ENCODE peak calls at places on chromosome 9, in eight cellular contexts. A is heart right ventricle; S is CD8-positive, alpha-beta memory T cell; W is cardiac muscle cell; Z is HCT116; X is GM23338; I is astrocyte; L is Karpas-422. D is an unnamed sample.

GRCh38 chr9:87875839-87876545 is 6.7 kb upstream of the SPATA31E1 start:
- DNase-seq in Z (no peak), S (no peak), I (no peak), W (no peak), X (no peak), L (no peak), A (no peak), D (no peak)

GRCh38 chr9:92934321-92934720 is 13.0 kb upstream of the FGD3 start:
- DNase-seq in X (no peak), I (no peak), S (no peak), L (peak; percentile 53), Z (peak; percentile 10), W (no peak), A (no peak), D (no peak)

GRCh38 chr9:83642784-83643183 is 19.8 kb downstream of the IDNK start:
- DNase-seq in A (no peak), S (no peak), W (no peak), X (peak; percentile 17), L (no peak), Z (no peak), I (no peak), D (no peak)

GRCh38 chr9:129582865-129583264 is 38.0 kb downstream of the C9orf50 start:
- DNase-seq in L (no peak), X (no peak), A (no peak), I (no peak), Z (no peak), S (no peak), W (no peak), D (no peak)

GRCh38 chr9:8564960-8565359 is 765.4 kb upstream of the DMAC1 start:
- DNase-seq in W (no peak), X (no peak), I (no peak), Z (no peak), A (no peak), L (no peak), S (no peak), D (no peak)

GRCh38 chr9:95434116-95435073 is 82.4 kb downstream of the PTCH1 start:
- DNase-seq in Z (peak; percentile 45), A (no peak), L (no peak), X (peak; percentile 53), S (no peak), I (no peak), W (no peak), D (no peak)

GRCh38 chr9:18320046-18320445 is 153.9 kb upstream of the ADAMTSL1 start:
- DNase-seq in X (peak; percentile 8), S (no peak), I (no peak), L (no peak), A (no peak), W (no peak), Z (no peak), D (no peak)

GRCh38 chr9:104993291-104993963 is 65.5 kb upstream of the ABCA1 start:
- DNase-seq in S (peak; percentile 46), W (peak; percentile 91), Z (no peak), I (peak; percentile 90), L (no peak), X (peak; percentile 95), A (peak; percentile 72), D (peak; percentile 15)

GRCh38 chr9:138053321-138053868 is 175.8 kb downstream of the CACNA1B start:
- DNase-seq in W (no peak), L (peak; percentile 78), Z (peak; percentile 22), A (no peak), S (no peak), X (peak; percentile 66), I (no peak), D (peak; percentile 10)

GRCh38 chr9:5375091-5375490 is 35.4 kb upstream of the RLN1 start:
- DNase-seq in S (no peak), X (peak; percentile 4), L (no peak), Z (no peak), A (no peak), W (no peak), I (no peak), D (no peak)

GRCh38 chr9:13598738-13599137 is 319.2 kb upstream of the MPDZ start:
- DNase-seq in S (no peak), Z (no peak), I (peak; percentile 47), L (no peak), W (no peak), A (no peak), X (no peak), D (no peak)

GRCh38 chr9:20315672-20316071 is 306.6 kb downstream of the MLLT3 start:
- DNase-seq in X (no peak), A (no peak), L (no peak), W (no peak), I (peak; percentile 86), Z (no peak), S (peak; percentile 6), D (peak; percentile 71)

GRCh38 chr9:131641618-131642495 is 96.5 kb downstream of the PRRT1B start:
- DNase-seq in I (no peak), L (no peak), W (no peak), X (no peak), S (no peak), Z (no peak), A (no peak), D (no peak)

GRCh38 chr9:126380447-126380846 is 53.8 kb downstream of the MVB12B start:
- DNase-seq in A (no peak), I (no peak), Z (no peak), S (no peak), W (no peak), L (no peak), X (peak; percentile 41), D (no peak)

GRCh38 chr9:87184956-87185642 is 237.8 kb upstream of the GAS1 start:
- DNase-seq in L (no peak), I (peak; percentile 83), W (no peak), A (no peak), Z (no peak), X (no peak), S (no peak), D (peak; percentile 23)

GRCh38 chr9:15935661-15936315 is 382.9 kb downstream of the CCDC171 start:
- DNase-seq in X (no peak), W (no peak), Z (no peak), A (no peak), S (no peak), I (peak; percentile 4), L (no peak), D (no peak)

GRCh38 chr9:95030344-95030743 is 287.2 kb downstream of the FANCC start:
- DNase-seq in L (peak; percentile 77), A (no peak), Z (no peak), I (no peak), S (no peak), W (no peak), X (no peak), D (no peak)

GRCh38 chr9:13554626-13555025 is 275.1 kb upstream of the MPDZ start:
- DNase-seq in S (no peak), W (no peak), I (no peak), Z (no peak), L (no peak), A (no peak), X (no peak), D (no peak)

GRCh38 chr9:121671612-121672155 is 20.2 kb downstream of the DAB2IP start:
- DNase-seq in X (no peak), S (no peak), I (peak; percentile 36), W (no peak), Z (no peak), A (no peak), L (no peak), D (no peak)

GRCh38 chr9:24594234-24594850 is 48.6 kb upstream of the IZUMO3 start:
- DNase-seq in S (no peak), X (no peak), I (no peak), W (no peak), Z (no peak), A (no peak), L (no peak), D (no peak)

GRCh38 chr9:38431101-38431500 is 6.8 kb upstream of the IGFBPL1 start:
- DNase-seq in S (no peak), W (no peak), Z (no peak), L (no peak), A (no peak), X (no peak), I (no peak), D (no peak)

GRCh38 chr9:99606955-99607354 is 214.7 kb upstream of the NR4A3 start:
- DNase-seq in I (no peak), L (no peak), S (no peak), X (no peak), Z (no peak), W (no peak), A (no peak), D (no peak)

DNA sequence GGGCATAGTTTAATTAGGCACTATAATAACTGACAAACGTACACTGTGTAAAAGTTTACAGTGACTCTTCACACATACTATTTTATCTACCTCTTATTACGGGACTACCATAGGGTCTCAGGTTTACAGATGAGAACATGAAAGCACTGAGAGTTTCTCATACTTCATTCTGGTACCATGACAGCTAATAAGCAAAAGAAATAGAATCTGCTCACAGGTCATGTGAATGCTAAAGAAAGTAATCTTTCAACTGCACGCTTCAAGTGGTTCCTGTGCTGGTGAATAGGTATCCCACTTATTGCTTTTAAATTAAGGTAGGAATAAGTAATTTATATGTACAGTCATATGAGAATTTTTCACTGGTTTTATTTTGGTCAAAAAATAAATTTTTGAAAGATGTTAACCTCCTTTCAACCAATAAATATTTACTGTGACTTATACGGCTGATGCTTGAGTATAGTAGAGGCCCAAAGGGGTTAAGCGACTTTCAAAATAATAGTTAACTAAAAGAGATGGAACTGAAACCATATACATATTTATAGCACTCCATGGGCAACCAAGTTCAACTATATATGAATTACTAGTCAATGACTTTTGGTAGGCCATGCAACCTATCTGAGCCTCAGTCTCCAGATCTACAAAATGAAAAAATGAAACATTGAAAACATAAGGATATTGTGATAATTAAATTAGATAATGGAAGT is 8.1 kb downstream of the CDKN2A start:
- DNase-seq in S (no peak), X (no peak), W (no peak), Z (no peak), L (no peak), A (no peak), I (no peak), D (no peak)
- H3K27me3 ChIP-seq in S (peaks cover 13% of the 10 kb centered on the region), X (peaks cover 100% of the 10 kb centered on the region), W (peaks cover 100% of the 10 kb centered on the region), Z (no peaks in the 10 kb centered on the region), L (no peaks in the 10 kb centered on the region), A (peaks cover 98% of the 10 kb centered on the region), I (no peaks in the 10 kb centered on the region), D (no peaks in the 10 kb centered on the region)

GRCh38 chr9:34589656-34590375 is at the start of gene CNTFR:
- DNase-seq in Z (no peak), I (no peak), A (peak; percentile 54), X (peak; percentile 79), S (no peak), W (peak; percentile 81), L (no peak), D (peak; percentile 33)
- H3K4me3 ChIP-seq in Z (no peak within 1 kb of the TSS), I (peak within 1 kb of the TSS; percentile 10), A (peak within 1 kb of the TSS; percentile 47), X (peak within 1 kb of the TSS; percentile 70), S (peak within 1 kb of the TSS; percentile 66), W (peak within 1 kb of the TSS; percentile 65), L (no peak within 1 kb of the TSS), D (peak within 1 kb of the TSS; percentile 29)

DNA sequence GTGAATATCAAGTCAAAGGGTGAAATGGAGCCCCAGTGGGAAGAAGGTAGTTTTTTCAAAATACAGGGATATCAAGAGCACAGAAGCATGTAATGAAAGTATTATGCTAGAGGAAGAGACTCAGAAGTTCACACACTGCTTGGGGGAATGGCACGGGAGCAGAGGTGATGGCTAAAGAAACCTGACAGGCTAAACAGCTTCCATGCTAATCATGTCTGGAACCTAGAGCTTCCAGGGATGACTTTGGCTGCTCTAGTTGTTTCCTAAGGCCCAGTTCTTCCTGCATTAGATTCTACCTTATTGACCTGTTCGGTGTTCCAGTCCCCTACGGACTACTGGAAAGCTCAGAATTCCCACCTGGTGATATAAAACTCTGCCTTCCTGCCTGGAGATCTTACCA is 34.3 kb downstream of the TRIM32 start:
- DNase-seq in A (no peak), I (no peak), W (no peak), X (no peak), Z (no peak), L (no peak), S (no peak), D (no peak)
- H3K27me3 ChIP-seq in A (no peaks in the 10 kb centered on the region), I (no peaks in the 10 kb centered on the region), W (peaks cover 3% of the 10 kb centered on the region), X (no peaks in the 10 kb centered on the region), Z (peaks cover 37% of the 10 kb centered on the region), L (no peaks in the 10 kb centered on the region), S (no peaks in the 10 kb centered on the region), D (no peaks in the 10 kb centered on the region)

GRCh38 chr9:123356851-123357747 is 1.1 kb downstream of the CRB2 start:
- DNase-seq in X (no peak), L (no peak), A (no peak), Z (no peak), S (no peak), I (no peak), W (no peak), D (no peak)
- H3K4me3 ChIP-seq in X (peak overlapping the region; percentile 60), L (no peak overlapping the region), A (no peak overlapping the region), Z (no peak overlapping the region), S (no peak overlapping the region), I (no peak overlapping the region), W (peak overlapping the region; percentile 34), D (no peak overlapping the region)

D was measured in MG63.